ENCODE peak calls at places on chromosome 6, in nine cellular contexts. O is AG10803; X is naive thymus-derived CD4-positive, alpha-beta T cell; N is heart right ventricle; U is psoas muscle; I is HFF-Myc; J is tibial artery; L is stomach; V is breast epithelium. P is an unnamed sample.

GRCh38 chr6:2426561-2427340 is 181.3 kb upstream of the GMDS start:
- DNase-seq in O (peak; percentile 84), L (no peak), V (no peak), X (no peak), N (no peak), U (no peak), I (peak; percentile 55), J (no peak), P (no peak)

GRCh38 chr6:7993399-7993798 is 70.8 kb downstream of the BLOC1S5 start:
- DNase-seq in J (no peak), X (no peak), O (no peak), I (no peak), U (no peak), N (no peak), L (no peak), V (no peak), P (no peak)

GRCh38 chr6:35483892-35484645 is 12.8 kb downstream of the TEAD3 start:
- DNase-seq in L (no peak), J (no peak), X (no peak), V (no peak), O (no peak), U (peak; percentile 15), I (no peak), N (no peak), P (no peak)

GRCh38 chr6:139647001-139647400 is 272.6 kb upstream of the CITED2 start:
- DNase-seq in O (peak; percentile 62), I (no peak), N (no peak), U (no peak), V (no peak), J (no peak), L (no peak), X (no peak), P (no peak)

GRCh38 chr6:134495893-134496253 is 178.0 kb upstream of the SGK1 start:
- DNase-seq in J (no peak), U (no peak), X (no peak), V (no peak), I (no peak), N (no peak), O (peak; percentile 35), L (no peak), P (no peak)

GRCh38 chr6:52261229-52261628 is 16.9 kb upstream of the IL17F start:
- DNase-seq in U (no peak), I (peak; percentile 77), V (no peak), J (no peak), L (no peak), X (no peak), O (peak; percentile 85), N (no peak), P (no peak)

GRCh38 chr6:56795852-56796532 is 153.3 kb upstream of the DST start:
- DNase-seq in L (no peak), J (no peak), U (no peak), I (no peak), O (peak; percentile 51), N (no peak), V (no peak), X (no peak), P (no peak)

GRCh38 chr6:43308101-43308989 is at the start of gene CRIP3:
- DNase-seq in X (peak; percentile 48), I (no peak), L (peak; percentile 34), U (peak; percentile 64), O (peak; percentile 59), V (no peak), N (peak; percentile 43), J (peak; percentile 26), P (no peak)

GRCh38 chr6:80543598-80544181 is 437.2 kb downstream of the BCKDHB start:
- DNase-seq in U (no peak), L (no peak), X (no peak), O (peak; percentile 53), I (no peak), V (no peak), N (no peak), J (no peak), P (no peak)

GRCh38 chr6:133973109-133973971 is 20.3 kb downstream of the TBPL1 start:
- DNase-seq in L (no peak), O (peak; percentile 55), U (no peak), N (no peak), V (no peak), X (no peak), I (no peak), J (no peak), P (no peak)

GRCh38 chr6:158709809-158710208 is 60.0 kb downstream of the SYTL3 start:
- DNase-seq in X (no peak), V (no peak), N (no peak), L (no peak), J (no peak), U (no peak), O (no peak), I (no peak), P (no peak)

GRCh38 chr6:7439243-7439642 is 49.6 kb downstream of the RIOK1 start:
- DNase-seq in J (no peak), V (no peak), I (no peak), N (no peak), O (no peak), U (no peak), X (no peak), L (no peak), P (no peak)

GRCh38 chr6:143536866-143537691 is 25.6 kb upstream of the FUCA2 start:
- DNase-seq in O (peak; percentile 57), J (peak; percentile 47), I (no peak), L (peak; percentile 68), U (peak; percentile 74), X (peak; percentile 69), N (peak; percentile 47), V (peak; percentile 55), P (no peak)

GRCh38 chr6:128515550-128516513 is 4.6 kb downstream of the PTPRK start:
- DNase-seq in J (no peak), I (no peak), V (no peak), O (peak; percentile 44), U (no peak), X (no peak), N (no peak), L (no peak), P (no peak)

GRCh38 chr6:128516514-128516898 is 3.9 kb downstream of the PTPRK start:
- DNase-seq in U (no peak), J (no peak), I (no peak), N (no peak), L (no peak), V (no peak), X (no peak), O (peak; percentile 36), P (no peak)

GRCh38 chr6:128519132-128519930 is 1.1 kb downstream of the PTPRK start:
- DNase-seq in O (peak; percentile 50), U (peak; percentile 66), N (peak; percentile 45), J (peak; percentile 45), L (peak; percentile 58), X (peak; percentile 43), V (peak; percentile 61), I (no peak), P (no peak)

GRCh38 chr6:128518531-128519131 is 1.8 kb downstream of the PTPRK start:
- DNase-seq in L (no peak), O (peak; percentile 33), X (no peak), U (no peak), J (no peak), N (no peak), I (no peak), V (no peak), P (no peak)

DNA sequence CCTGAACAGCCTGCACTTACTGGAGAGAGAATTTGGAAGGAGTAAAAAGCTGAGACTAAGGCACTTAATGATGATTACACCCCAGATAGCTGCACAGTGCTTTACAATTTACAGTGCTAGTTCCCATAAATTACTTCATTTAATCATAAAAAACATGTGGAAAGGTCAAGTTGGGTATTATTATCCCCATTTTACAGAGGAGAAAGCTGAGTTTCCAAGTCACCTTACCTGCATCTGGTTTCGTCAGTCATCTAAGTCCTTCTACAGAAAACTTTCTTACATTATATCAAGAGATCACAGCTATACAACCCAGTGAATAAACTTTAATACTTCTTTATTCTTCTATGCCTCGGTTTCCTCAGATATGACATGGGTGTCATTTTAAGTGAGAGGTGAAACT is 3.3 kb downstream of the PTPRK start:
- DNase-seq in N (no peak), I (no peak), J (no peak), O (no peak), U (no peak), V (no peak), L (no peak), X (no peak), P (no peak)
- H3K4me3 ChIP-seq in N (no peak overlapping the region), I (peak overlapping the region; percentile 88), J (no peak overlapping the region), O (no peak overlapping the region), U (no peak overlapping the region), V (no peak overlapping the region), L (peak overlapping the region; percentile 68), X (no peak overlapping the region), P (no peak overlapping the region)

DNA sequence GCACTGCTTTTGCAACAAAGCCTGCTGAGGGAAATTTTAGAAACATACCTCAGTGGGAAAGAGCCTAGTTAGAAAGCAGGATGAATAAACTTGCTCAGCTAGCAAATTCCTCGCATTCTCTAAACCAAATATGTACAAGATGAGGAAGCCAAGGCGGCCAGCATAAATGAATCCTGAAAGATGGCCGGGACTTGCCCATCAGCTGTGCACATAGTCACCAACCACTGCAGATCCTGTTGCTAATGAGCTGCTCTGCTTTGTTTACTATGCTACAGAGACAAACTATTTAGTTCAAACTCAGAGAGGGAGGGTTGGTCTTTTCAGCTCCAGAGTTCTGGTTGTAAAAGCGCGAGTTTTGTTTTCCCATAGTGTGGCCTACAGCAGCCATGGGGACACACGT is 49.0 kb downstream of the TMEM170B start:
- DNase-seq in U (no peak), V (no peak), O (peak; percentile 98), I (peak; percentile 36), J (no peak), L (no peak), X (no peak), N (no peak), P (no peak)
- H3K4me3 ChIP-seq in U (no peak overlapping the region), V (no peak overlapping the region), O (no peak overlapping the region), I (no peak overlapping the region), J (no peak overlapping the region), L (no peak overlapping the region), X (no peak overlapping the region), N (no peak overlapping the region), P (no peak overlapping the region)

GRCh38 chr6:389143-389542 is 2.4 kb upstream of the IRF4 start:
- DNase-seq in J (no peak), N (no peak), L (no peak), I (no peak), V (no peak), U (no peak), X (no peak), O (no peak), P (no peak)
- H3K4me3 ChIP-seq in J (no peak overlapping the region), N (no peak overlapping the region), L (no peak overlapping the region), I (no peak overlapping the region), V (no peak overlapping the region), U (no peak overlapping the region), X (no peak overlapping the region), O (no peak overlapping the region), P (no peak overlapping the region)

GRCh38 chr6:69487688-69488087 is 309.1 kb downstream of the LMBRD1 start:
- DNase-seq in J (no peak), V (no peak), U (no peak), O (no peak), I (no peak), L (no peak), X (no peak), N (no peak), P (no peak)

GRCh38 chr6:69494595-69494994 is 302.2 kb downstream of the LMBRD1 start:
- DNase-seq in J (no peak), O (no peak), U (no peak), N (no peak), I (no peak), L (no peak), V (no peak), X (no peak), P (no peak)

DNA sequence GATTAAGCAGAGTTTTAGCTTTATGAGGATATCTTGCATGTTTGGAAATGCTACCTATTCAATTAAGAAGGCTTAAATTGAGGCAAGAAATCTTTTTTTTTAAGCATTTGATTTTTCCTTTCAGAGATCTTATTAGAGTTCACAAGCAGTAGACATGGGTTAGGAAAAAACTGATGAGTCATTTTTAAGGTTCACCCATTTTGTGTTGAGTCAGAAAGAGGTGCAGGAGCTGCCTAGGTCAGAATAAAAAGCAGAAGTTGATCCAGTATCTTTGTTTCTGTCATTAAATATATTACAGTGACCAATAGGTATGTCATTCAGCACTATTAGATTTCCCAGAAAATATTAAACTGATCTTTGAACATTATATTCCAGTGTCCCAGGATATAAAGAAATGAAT is 306.8 kb downstream of the LMBRD1 start:
- DNase-seq in V (no peak), J (no peak), N (no peak), I (no peak), L (no peak), U (no peak), X (no peak), O (no peak), P (no peak)
- H3K4me3 ChIP-seq in V (no peak overlapping the region), J (no peak overlapping the region), N (no peak overlapping the region), I (no peak overlapping the region), L (no peak overlapping the region), U (no peak overlapping the region), X (no peak overlapping the region), O (no peak overlapping the region), P (no peak overlapping the region)

P was measured in suprapubic skin.